ENCODE peak calls at places on chromosomes 12 and 14, in nine cellular contexts. One of them, this sample, is unnamed.

GRCh38 chr14:92561906-92562489 is 48.4 kb downstream of the RIN3 start:
- DNase-seq in GM23338: no peak
- DNase-seq in mucosa of descending colon: no peak
- DNase-seq in natural killer cell: no peak
- DNase-seq in cardiac muscle cell: no peak
- DNase-seq in ovary: no peak
- DNase-seq in endothelial cell: no peak
- DNase-seq in OCI-LY7: no peak
- DNase-seq in choroid plexus epithelial cell: no peak
- DNase-seq in this sample: no peak

GRCh38 chr14:87449016-87449415 is 544.0 kb downstream of the GALC start:
- DNase-seq in GM23338: no peak
- DNase-seq in mucosa of descending colon: no peak
- DNase-seq in natural killer cell: no peak
- DNase-seq in cardiac muscle cell: no peak
- DNase-seq in ovary: no peak
- DNase-seq in endothelial cell: no peak
- DNase-seq in OCI-LY7: no peak
- DNase-seq in choroid plexus epithelial cell: no peak
- DNase-seq in this sample: no peak

GRCh38 chr12:95473440-95473946 is 459 bp upstream of the METAP2 start:
- DNase-seq in GM23338: peak
- DNase-seq in mucosa of descending colon: peak
- DNase-seq in natural killer cell: no peak
- DNase-seq in cardiac muscle cell: peak
- DNase-seq in ovary: peak
- DNase-seq in endothelial cell: peak
- DNase-seq in OCI-LY7: peak
- DNase-seq in choroid plexus epithelial cell: no peak
- DNase-seq in this sample: no peak

GRCh38 chr12:131074221-131075083 is 120.7 kb downstream of the ADGRD1 start:
- DNase-seq in GM23338: no peak
- DNase-seq in mucosa of descending colon: no peak
- DNase-seq in natural killer cell: no peak
- DNase-seq in cardiac muscle cell: peak
- DNase-seq in ovary: peak
- DNase-seq in endothelial cell: no peak
- DNase-seq in OCI-LY7: no peak
- DNase-seq in choroid plexus epithelial cell: no peak
- DNase-seq in this sample: no peak

GRCh38 chr14:97266653-97267052 is 469.5 kb downstream of the VRK1 start:
- DNase-seq in GM23338: peak
- DNase-seq in mucosa of descending colon: no peak
- DNase-seq in natural killer cell: no peak
- DNase-seq in cardiac muscle cell: no peak
- DNase-seq in ovary: no peak
- DNase-seq in endothelial cell: no peak
- DNase-seq in OCI-LY7: no peak
- DNase-seq in choroid plexus epithelial cell: peak
- DNase-seq in this sample: no peak

GRCh38 chr12:9919443-9919842 is 12.7 kb downstream of the CLEC2A start:
- DNase-seq in GM23338: no peak
- DNase-seq in mucosa of descending colon: no peak
- DNase-seq in natural killer cell: no peak
- DNase-seq in cardiac muscle cell: no peak
- DNase-seq in ovary: no peak
- DNase-seq in endothelial cell: no peak
- DNase-seq in OCI-LY7: no peak
- DNase-seq in choroid plexus epithelial cell: no peak
- DNase-seq in this sample: no peak

GRCh38 chr12:96375173-96375572 is 25.1 kb downstream of the CDK17 start:
- DNase-seq in GM23338: no peak
- DNase-seq in mucosa of descending colon: peak
- DNase-seq in natural killer cell: no peak
- DNase-seq in cardiac muscle cell: peak
- DNase-seq in ovary: no peak
- DNase-seq in endothelial cell: no peak
- DNase-seq in OCI-LY7: no peak
- DNase-seq in choroid plexus epithelial cell: no peak
- DNase-seq in this sample: no peak

GRCh38 chr14:21039585-21040369 is 2.4 kb upstream of the RNASE7 start:
- DNase-seq in GM23338: peak
- DNase-seq in mucosa of descending colon: no peak
- DNase-seq in natural killer cell: no peak
- DNase-seq in cardiac muscle cell: peak
- DNase-seq in ovary: peak
- DNase-seq in endothelial cell: peak
- DNase-seq in OCI-LY7: peak
- DNase-seq in choroid plexus epithelial cell: peak
- DNase-seq in this sample: no peak

GRCh38 chr14:34766060-34766459 is 51.7 kb upstream of the CFL2 start:
- DNase-seq in GM23338: no peak
- DNase-seq in mucosa of descending colon: no peak
- DNase-seq in natural killer cell: no peak
- DNase-seq in cardiac muscle cell: no peak
- DNase-seq in ovary: no peak
- DNase-seq in endothelial cell: no peak
- DNase-seq in OCI-LY7: no peak
- DNase-seq in choroid plexus epithelial cell: peak
- DNase-seq in this sample: no peak

GRCh38 chr12:1836854-1837411 is 16.6 kb downstream of the LRTM2 start:
- DNase-seq in GM23338: no peak
- DNase-seq in mucosa of descending colon: no peak
- DNase-seq in natural killer cell: no peak
- DNase-seq in cardiac muscle cell: no peak
- DNase-seq in ovary: no peak
- DNase-seq in endothelial cell: no peak
- DNase-seq in OCI-LY7: no peak
- DNase-seq in choroid plexus epithelial cell: peak
- DNase-seq in this sample: no peak
- TF ChIP-seq CTCF in GM23338: no peak
- TF ChIP-seq CTCF in mucosa of descending colon: no peak
- TF ChIP-seq CTCF in natural killer cell: no peak
- TF ChIP-seq CTCF in cardiac muscle cell: no peak
- TF ChIP-seq CTCF in ovary: no peak
- TF ChIP-seq CTCF in endothelial cell: no peak
- TF ChIP-seq CTCF in OCI-LY7: no peak
- TF ChIP-seq CTCF in choroid plexus epithelial cell: no peak
- TF ChIP-seq CTCF in this sample: no peak

GRCh38 chr12:32679910-32680217 is 763 bp downstream of the DNM1L start:
- DNase-seq in GM23338: no peak
- DNase-seq in mucosa of descending colon: no peak
- DNase-seq in natural killer cell: no peak
- DNase-seq in cardiac muscle cell: no peak
- DNase-seq in ovary: no peak
- DNase-seq in endothelial cell: no peak
- DNase-seq in OCI-LY7: no peak
- DNase-seq in choroid plexus epithelial cell: no peak
- DNase-seq in this sample: no peak

GRCh38 chr12:32681272-32681671 is 2.2 kb downstream of the DNM1L start:
- DNase-seq in GM23338: no peak
- DNase-seq in mucosa of descending colon: no peak
- DNase-seq in natural killer cell: no peak
- DNase-seq in cardiac muscle cell: no peak
- DNase-seq in ovary: no peak
- DNase-seq in endothelial cell: no peak
- DNase-seq in OCI-LY7: no peak
- DNase-seq in choroid plexus epithelial cell: no peak
- DNase-seq in this sample: no peak

GRCh38 chr12:32680787-32681186 is 1.7 kb downstream of the DNM1L start:
- DNase-seq in GM23338: no peak
- DNase-seq in mucosa of descending colon: no peak
- DNase-seq in natural killer cell: no peak
- DNase-seq in cardiac muscle cell: no peak
- DNase-seq in ovary: no peak
- DNase-seq in endothelial cell: no peak
- DNase-seq in OCI-LY7: no peak
- DNase-seq in choroid plexus epithelial cell: no peak
- DNase-seq in this sample: no peak

GRCh38 chr12:32679091-32679909 is at the start of gene DNM1L:
- DNase-seq in GM23338: peak
- DNase-seq in mucosa of descending colon: peak
- DNase-seq in natural killer cell: peak
- DNase-seq in cardiac muscle cell: peak
- DNase-seq in ovary: peak
- DNase-seq in endothelial cell: peak
- DNase-seq in OCI-LY7: peak
- DNase-seq in choroid plexus epithelial cell: peak
- DNase-seq in this sample: peak
- TF ChIP-seq CTCF in GM23338: no peak
- TF ChIP-seq CTCF in mucosa of descending colon: no peak
- TF ChIP-seq CTCF in natural killer cell: no peak
- TF ChIP-seq CTCF in cardiac muscle cell: peak
- TF ChIP-seq CTCF in ovary: peak
- TF ChIP-seq CTCF in endothelial cell: no peak
- TF ChIP-seq CTCF in OCI-LY7: no peak
- TF ChIP-seq CTCF in choroid plexus epithelial cell: no peak
- TF ChIP-seq CTCF in this sample: peak

DNA sequence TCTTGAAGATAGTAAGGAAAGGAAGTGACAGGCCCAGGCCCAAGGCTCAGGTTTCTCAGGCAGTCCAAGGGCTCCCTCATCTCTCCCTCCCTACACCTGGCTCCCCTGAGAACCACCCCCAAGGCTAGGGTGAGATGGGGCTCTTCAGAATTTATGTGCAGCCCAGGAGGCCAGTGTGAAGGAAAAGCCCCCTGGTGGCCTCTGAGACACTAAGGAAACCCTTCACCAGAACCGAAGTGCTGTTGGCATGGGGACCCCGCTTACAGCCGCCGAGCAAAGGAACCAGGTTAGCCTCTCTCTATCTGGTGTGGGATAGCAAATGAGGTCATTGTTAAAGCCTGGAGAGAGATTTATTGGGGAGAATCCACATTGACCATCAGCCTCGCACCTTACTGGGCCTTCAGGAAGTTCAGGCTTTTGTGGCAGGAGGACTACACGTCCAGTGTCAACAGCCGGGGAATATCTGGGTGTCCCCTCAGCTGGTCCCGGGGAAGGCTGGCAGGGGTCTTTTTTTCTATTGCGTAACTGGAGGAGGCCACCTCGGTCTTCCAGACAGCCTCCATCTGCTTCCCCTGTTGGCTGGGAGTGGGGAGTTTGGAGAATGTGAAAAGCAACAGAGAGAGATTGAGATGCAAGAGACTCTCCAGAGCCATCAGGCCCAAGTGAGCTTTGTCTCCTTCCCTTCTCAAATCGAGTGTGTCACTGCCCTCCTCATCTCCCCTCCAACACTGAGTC is 18.1 kb downstream of the FAM186B start:
- DNase-seq in GM23338: peak
- DNase-seq in mucosa of descending colon: no peak
- DNase-seq in natural killer cell: no peak
- DNase-seq in cardiac muscle cell: no peak
- DNase-seq in ovary: no peak
- DNase-seq in endothelial cell: no peak
- DNase-seq in OCI-LY7: no peak
- DNase-seq in choroid plexus epithelial cell: no peak
- DNase-seq in this sample: no peak
- TF ChIP-seq CTCF in GM23338: peak
- TF ChIP-seq CTCF in mucosa of descending colon: no peak
- TF ChIP-seq CTCF in natural killer cell: no peak
- TF ChIP-seq CTCF in cardiac muscle cell: no peak
- TF ChIP-seq CTCF in ovary: no peak
- TF ChIP-seq CTCF in endothelial cell: no peak
- TF ChIP-seq CTCF in OCI-LY7: no peak
- TF ChIP-seq CTCF in choroid plexus epithelial cell: no peak
- TF ChIP-seq CTCF in this sample: no peak

GRCh38 chr14:77140937-77141591 is 527 bp downstream of the ZDHHC22 start:
- DNase-seq in GM23338: peak
- DNase-seq in mucosa of descending colon: no peak
- DNase-seq in natural killer cell: no peak
- DNase-seq in cardiac muscle cell: peak
- DNase-seq in ovary: no peak
- DNase-seq in endothelial cell: peak
- DNase-seq in OCI-LY7: no peak
- DNase-seq in choroid plexus epithelial cell: peak
- DNase-seq in this sample: peak
- TF ChIP-seq CTCF in GM23338: peak
- TF ChIP-seq CTCF in mucosa of descending colon: no peak
- TF ChIP-seq CTCF in natural killer cell: no peak
- TF ChIP-seq CTCF in cardiac muscle cell: peak
- TF ChIP-seq CTCF in ovary: no peak
- TF ChIP-seq CTCF in endothelial cell: peak
- TF ChIP-seq CTCF in OCI-LY7: no peak
- TF ChIP-seq CTCF in choroid plexus epithelial cell: peak
- TF ChIP-seq CTCF in this sample: peak

GRCh38 chr14:75714993-75715392 is 53.9 kb downstream of the TTLL5 start:
- DNase-seq in GM23338: no peak
- DNase-seq in mucosa of descending colon: no peak
- DNase-seq in natural killer cell: no peak
- DNase-seq in cardiac muscle cell: no peak
- DNase-seq in ovary: no peak
- DNase-seq in endothelial cell: no peak
- DNase-seq in OCI-LY7: no peak
- DNase-seq in choroid plexus epithelial cell: no peak
- DNase-seq in this sample: no peak

GRCh38 chr14:75709207-75709812 is 48.3 kb downstream of the TTLL5 start:
- DNase-seq in GM23338: peak
- DNase-seq in mucosa of descending colon: peak
- DNase-seq in natural killer cell: peak
- DNase-seq in cardiac muscle cell: peak
- DNase-seq in ovary: peak
- DNase-seq in endothelial cell: peak
- DNase-seq in OCI-LY7: peak
- DNase-seq in choroid plexus epithelial cell: peak
- DNase-seq in this sample: peak

GRCh38 chr14:75715926-75716780 is 55.1 kb downstream of the TTLL5 start:
- DNase-seq in GM23338: peak
- DNase-seq in mucosa of descending colon: no peak
- DNase-seq in natural killer cell: no peak
- DNase-seq in cardiac muscle cell: no peak
- DNase-seq in ovary: no peak
- DNase-seq in endothelial cell: no peak
- DNase-seq in OCI-LY7: no peak
- DNase-seq in choroid plexus epithelial cell: peak
- DNase-seq in this sample: no peak

GRCh38 chr14:75711796-75712211 is 50.8 kb downstream of the TTLL5 start:
- DNase-seq in GM23338: peak
- DNase-seq in mucosa of descending colon: peak
- DNase-seq in natural killer cell: no peak
- DNase-seq in cardiac muscle cell: peak
- DNase-seq in ovary: peak
- DNase-seq in endothelial cell: no peak
- DNase-seq in OCI-LY7: no peak
- DNase-seq in choroid plexus epithelial cell: peak
- DNase-seq in this sample: no peak

DNA sequence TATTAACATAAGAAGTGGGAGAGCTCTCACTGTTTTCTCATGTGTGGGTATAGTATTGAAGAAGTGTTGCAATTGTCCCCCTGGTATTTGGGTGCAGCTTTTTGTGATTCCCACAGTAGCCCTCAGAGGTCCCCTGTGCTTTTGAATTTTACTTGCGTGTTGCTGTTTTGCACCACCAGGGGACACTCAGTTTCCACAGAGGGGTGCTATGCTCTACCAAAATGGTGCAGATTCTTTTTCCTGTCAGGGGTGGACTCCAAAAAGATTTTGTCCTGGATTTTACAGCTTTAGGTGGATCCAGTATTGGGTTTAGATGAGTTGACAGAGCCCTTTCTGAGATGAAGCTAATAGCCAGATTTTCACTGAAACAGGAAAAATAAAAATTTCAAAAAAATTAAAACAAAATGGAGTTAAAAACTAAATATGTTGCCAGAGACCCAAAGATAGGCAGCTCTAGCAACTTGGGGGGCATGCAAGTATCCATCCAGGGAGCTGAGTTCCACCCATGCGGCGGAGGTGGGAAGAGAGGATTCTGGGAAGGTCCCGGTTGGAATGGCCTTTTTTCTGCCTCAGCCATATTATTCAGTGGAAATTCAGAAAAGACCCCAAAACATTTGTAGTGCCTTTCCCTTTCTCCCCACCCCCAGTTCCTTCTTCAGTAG is 50.2 kb downstream of the TTLL5 start:
- DNase-seq in GM23338: peak
- DNase-seq in mucosa of descending colon: no peak
- DNase-seq in natural killer cell: no peak
- DNase-seq in cardiac muscle cell: peak
- DNase-seq in ovary: no peak
- DNase-seq in endothelial cell: peak
- DNase-seq in OCI-LY7: peak
- DNase-seq in choroid plexus epithelial cell: peak
- DNase-seq in this sample: peak
- TF ChIP-seq CTCF in GM23338: peak
- TF ChIP-seq CTCF in mucosa of descending colon: no peak
- TF ChIP-seq CTCF in natural killer cell: no peak
- TF ChIP-seq CTCF in cardiac muscle cell: peak
- TF ChIP-seq CTCF in ovary: no peak
- TF ChIP-seq CTCF in endothelial cell: peak
- TF ChIP-seq CTCF in OCI-LY7: peak
- TF ChIP-seq CTCF in choroid plexus epithelial cell: peak
- TF ChIP-seq CTCF in this sample: peak